ENCODE peak calls at places on chromosomes 12 and 14, in nine cellular contexts. L, X, W, H, E, S, N, K and Y are unnamed samples.
A peak's percentile ranks its signal among the peaks of the same experiment; 100 is the strongest.

GRCh38 chr12:127515941-127516340 is 751.0 kb upstream of the TMEM132C start:
- DNase-seq in L (no peak), X (no peak), W (no peak), H (peak; percentile 59), E (no peak), S (no peak), N (no peak), K (peak; percentile 10), Y (no peak)

GRCh38 chr14:59664741-59665140 is 88.1 kb upstream of the CCDC175 start:
- DNase-seq in L (no peak), X (no peak), W (no peak), H (peak; percentile 5), E (no peak), S (no peak), N (no peak), K (no peak), Y (no peak)

GRCh38 chr14:75196468-75196867 is 20.1 kb upstream of the TMED10 start:
- DNase-seq in L (peak; percentile 48), X (no peak), W (no peak), H (no peak), E (no peak), S (no peak), N (peak; percentile 84), K (no peak), Y (no peak)

GRCh38 chr14:77248666-77249065 is 22.3 kb downstream of the NGB start:
- DNase-seq in L (no peak), X (no peak), W (no peak), H (peak; percentile 75), E (no peak), S (no peak), N (no peak), K (peak; percentile 16), Y (no peak)

GRCh38 chr12:105166736-105167135 is 59.2 kb downstream of the WASHC4 start:
- DNase-seq in L (no peak), X (no peak), W (no peak), H (no peak), E (no peak), S (no peak), N (no peak), K (peak; percentile 54), Y (no peak)

GRCh38 chr14:59126714-59127436 is 61.6 kb upstream of the DAAM1 start:
- DNase-seq in L (no peak), X (no peak), W (peak; percentile 51), H (peak; percentile 74), E (no peak), S (no peak), N (peak; percentile 61), K (peak; percentile 64), Y (no peak)

GRCh38 chr12:14950421-14950820 is 11.0 kb downstream of the ARHGDIB start:
- DNase-seq in L (no peak), X (no peak), W (no peak), H (no peak), E (no peak), S (no peak), N (no peak), K (no peak), Y (no peak)

GRCh38 chr12:14257303-14257733 is 108.2 kb upstream of the ATF7IP start:
- DNase-seq in L (no peak), X (no peak), W (no peak), H (no peak), E (no peak), S (no peak), N (no peak), K (no peak), Y (peak; percentile 91)

GRCh38 chr12:6935551-6936377 is 7.9 kb upstream of the RNU7-1 start:
- DNase-seq in L (no peak), X (no peak), W (no peak), H (peak; percentile 20), E (peak; percentile 18), S (no peak), N (no peak), K (no peak), Y (no peak)

GRCh38 chr14:42965512-42965911 is 1358.8 kb downstream of the LRFN5 start:
- DNase-seq in L (no peak), X (no peak), W (no peak), H (no peak), E (no peak), S (no peak), N (no peak), K (no peak), Y (no peak)